ENCODE peak calls at places on chromosome 19, in seven cellular contexts. J, C, H, E, N, I and W are unnamed samples.

GRCh38 chr19:46603752-46604241 is 2.7 kb downstream of the CALM3 start:
- DNase-seq in J (no peak), C (no peak), H (no peak), E (no peak), N (peak; percentile 16), I (no peak), W (peak; percentile 17)

GRCh38 chr19:6516659-6517291 is 14.1 kb upstream of the TNFSF9 start:
- DNase-seq in J (peak; percentile 92), C (peak; percentile 83), H (peak; percentile 93), E (peak; percentile 79), N (peak; percentile 94), I (peak; percentile 75), W (peak; percentile 94)

GRCh38 chr19:2949939-2950285 is 5.1 kb upstream of the ZNF77 start:
- DNase-seq in J (no peak), C (peak; percentile 6), H (peak; percentile 84), E (no peak), N (no peak), I (no peak), W (peak; percentile 98)

GRCh38 chr19:34667349-34668076 is 9.4 kb downstream of the SCGB2B2 start:
- DNase-seq in J (no peak), C (no peak), H (no peak), E (peak; percentile 41), N (no peak), I (no peak), W (peak; percentile 13)

GRCh38 chr19:13506550-13506878 is 235 bp upstream of the CACNA1A start:
- DNase-seq in J (no peak), C (no peak), H (no peak), E (no peak), N (no peak), I (no peak), W (no peak)

GRCh38 chr19:8137425-8137824 is 12.0 kb downstream of the FBN3 start:
- DNase-seq in J (no peak), C (no peak), H (no peak), E (no peak), N (no peak), I (no peak), W (no peak)

GRCh38 chr19:34214040-34214439 is 40.3 kb upstream of the GARRE1 start:
- DNase-seq in J (no peak), C (no peak), H (no peak), E (no peak), N (no peak), I (no peak), W (no peak)

GRCh38 chr19:40744554-40745401 is 5.5 kb downstream of the ACTMAP start:
- DNase-seq in J (peak; percentile 42), C (no peak), H (no peak), E (peak; percentile 41), N (peak; percentile 51), I (no peak), W (peak; percentile 42)

GRCh38 chr19:50329146-50329925 is at the start of gene KCNC3:
- DNase-seq in J (peak; percentile 86), C (peak; percentile 79), H (peak; percentile 100), E (peak; percentile 80), N (peak; percentile 98), I (peak; percentile 66), W (peak; percentile 95)

GRCh38 chr19:17469092-17469370 is 1.3 kb upstream of the SLC27A1 start:
- DNase-seq in J (no peak), C (no peak), H (no peak), E (no peak), N (no peak), I (no peak), W (no peak)

GRCh38 chr19:2524840-2525723 is 49.2 kb downstream of the GADD45B start:
- DNase-seq in J (no peak), C (no peak), H (no peak), E (peak; percentile 90), N (no peak), I (no peak), W (peak; percentile 32)

GRCh38 chr19:21698215-21698614 is 69.2 kb downstream of the ZNF100 start:
- DNase-seq in J (no peak), C (no peak), H (no peak), E (peak; percentile 23), N (no peak), I (no peak), W (peak; percentile 51)

GRCh38 chr19:35673121-35673804 is 6.9 kb downstream of the UPK1A start:
- DNase-seq in J (peak; percentile 58), C (no peak), H (peak; percentile 65), E (peak; percentile 81), N (peak; percentile 66), I (peak; percentile 12), W (peak; percentile 52)

GRCh38 chr19:45440873-45441654 is 17.3 kb upstream of the ERCC1 start:
- DNase-seq in J (no peak), C (no peak), H (no peak), E (peak; percentile 76), N (no peak), I (no peak), W (peak; percentile 61)

GRCh38 chr19:12838182-12838890 is at the start of gene MAST1:
- DNase-seq in J (peak; percentile 72), C (no peak), H (peak; percentile 26), E (peak; percentile 26), N (peak; percentile 69), I (no peak), W (peak; percentile 81)

GRCh38 chr19:32817252-32817912 is 52.2 kb downstream of the SLC7A9 start:
- DNase-seq in J (no peak), C (no peak), H (no peak), E (no peak), N (no peak), I (no peak), W (no peak)

GRCh38 chr19:43545276-43545675 is 12.3 kb downstream of the ZNF575 start:
- DNase-seq in J (no peak), C (no peak), H (no peak), E (no peak), N (no peak), I (no peak), W (no peak)

GRCh38 chr19:18009412-18010066 is 1.6 kb downstream of the ARRDC2 start:
- DNase-seq in J (no peak), C (no peak), H (no peak), E (peak; percentile 63), N (no peak), I (no peak), W (no peak)

GRCh38 chr19:46951236-46951986 is 68.2 kb upstream of the NPAS1 start:
- DNase-seq in J (no peak), C (no peak), H (no peak), E (peak; percentile 67), N (no peak), I (no peak), W (no peak)

GRCh38 chr19:7739801-7740659 is 7.3 kb downstream of the CD209 start:
- DNase-seq in J (no peak), C (no peak), H (no peak), E (no peak), N (no peak), I (no peak), W (no peak)

GRCh38 chr19:17075860-17076538 is 422 bp downstream of the MYO9B start:
- DNase-seq in J (peak; percentile 65), C (peak; percentile 19), H (peak; percentile 44), E (peak; percentile 48), N (peak; percentile 73), I (peak; percentile 24), W (peak; percentile 48)

GRCh38 chr19:17213334-17213733 is 1.8 kb upstream of the USE1 start:
- DNase-seq in J (no peak), C (no peak), H (no peak), E (no peak), N (no peak), I (no peak), W (no peak)

GRCh38 chr19:35290381-35291135 is 1.4 kb upstream of the MAG start:
- DNase-seq in J (no peak), C (no peak), H (no peak), E (no peak), N (no peak), I (no peak), W (no peak)

GRCh38 chr19:37997911-37998344 is 90.9 kb downstream of the SIPA1L3 start:
- DNase-seq in J (no peak), C (no peak), H (peak; percentile 43), E (peak; percentile 97), N (no peak), I (no peak), W (no peak)

GRCh38 chr19:11227201-11227886 is 12.1 kb upstream of the ANGPTL8 start:
- DNase-seq in J (no peak), C (no peak), H (no peak), E (no peak), N (peak; percentile 27), I (no peak), W (peak; percentile 79)

GRCh38 chr19:5339470-5339949 is 1.1 kb downstream of the PTPRS start:
- DNase-seq in J (no peak), C (no peak), H (no peak), E (no peak), N (no peak), I (no peak), W (no peak)

GRCh38 chr19:4369109-4369887 is 25.9 kb downstream of the MPND start:
- DNase-seq in J (peak; percentile 82), C (peak; percentile 40), H (peak; percentile 71), E (no peak), N (peak; percentile 93), I (peak; percentile 35), W (peak; percentile 63)

GRCh38 chr19:50199254-50199545 is 4.2 kb upstream of the MYH14 start:
- DNase-seq in J (no peak), C (no peak), H (no peak), E (no peak), N (no peak), I (no peak), W (no peak)

GRCh38 chr19:56725829-56726424 is 54.4 kb upstream of the ZNF835 start:
- DNase-seq in J (no peak), C (no peak), H (no peak), E (no peak), N (no peak), I (no peak), W (no peak)

GRCh38 chr19:33878136-33878535 is 81.5 kb downstream of the KCTD15 start:
- DNase-seq in J (no peak), C (no peak), H (no peak), E (no peak), N (no peak), I (no peak), W (no peak)

GRCh38 chr19:54995561-54995960 is 29.4 kb downstream of the NLRP2 start:
- DNase-seq in J (no peak), C (no peak), H (no peak), E (no peak), N (no peak), I (no peak), W (no peak)

GRCh38 chr19:5103061-5103701 is 134.3 kb downstream of the KDM4B start:
- DNase-seq in J (no peak), C (no peak), H (peak; percentile 74), E (no peak), N (no peak), I (no peak), W (no peak)

GRCh38 chr19:2986951-2987491 is 9.7 kb downstream of the TLE6 start:
- DNase-seq in J (no peak), C (no peak), H (no peak), E (no peak), N (no peak), I (no peak), W (no peak)

GRCh38 chr19:15780595-15781418 is 6.7 kb upstream of the OR10H5 start:
- DNase-seq in J (no peak), C (no peak), H (no peak), E (no peak), N (no peak), I (no peak), W (no peak)

GRCh38 chr19:41945135-41945766 is 13.9 kb downstream of the RABAC1 start:
- DNase-seq in J (peak; percentile 89), C (peak; percentile 69), H (no peak), E (no peak), N (peak; percentile 83), I (peak; percentile 88), W (no peak)

GRCh38 chr19:9860407-9860806 is 25.3 kb downstream of the PIN1 start:
- DNase-seq in J (no peak), C (no peak), H (no peak), E (no peak), N (no peak), I (no peak), W (no peak)

GRCh38 chr19:19860756-19861390 is 4.8 kb upstream of the ZNF253 start:
- DNase-seq in J (peak; percentile 67), C (no peak), H (peak; percentile 73), E (peak; percentile 0), N (peak; percentile 48), I (peak; percentile 13), W (peak; percentile 48)

GRCh38 chr19:58020129-58020528 is 13.7 kb upstream of the ZSCAN1 start:
- DNase-seq in J (no peak), C (no peak), H (no peak), E (no peak), N (no peak), I (no peak), W (no peak)